ENCODE peak calls at places on chromosomes 4 and X, in seven cellular contexts. I is tibial artery, W is psoas muscle, V is PC-3, M is BE2C, O is ovary, R is fibroblast of lung. E is an unnamed sample.

GRCh38 chr4:82688091-82688815 is 110.3 kb downstream of the SCD5 start:
- DNase-seq in I (no peak), W (no peak), V (no peak), M (no peak), O (no peak), R (no peak), E (no peak)

GRCh38 chr4:73831569-73831968 is 4.9 kb upstream of the CXCL6 start:
- DNase-seq in I (no peak), W (no peak), V (no peak), M (no peak), O (no peak), R (no peak), E (no peak)

GRCh38 chr4:5870701-5871100 is 22.2 kb downstream of the CRMP1 start:
- DNase-seq in I (no peak), W (no peak), V (no peak), M (no peak), O (no peak), R (no peak), E (no peak)

GRCh38 chrX:153926863-153927685 is 1.0 kb upstream of the ARHGAP4 start:
- DNase-seq in I (peak; percentile 74), W (peak; percentile 75), V (peak; percentile 31), M (peak; percentile 70), O (peak; percentile 49), R (no peak), E (no peak)

GRCh38 chr4:138867404-138867803 is 148.2 kb upstream of the NOCT start:
- DNase-seq in I (no peak), W (no peak), V (no peak), M (no peak), O (no peak), R (no peak), E (no peak)

GRCh38 chr4:159791334-159791733 is 688.5 kb downstream of the RAPGEF2 start:
- DNase-seq in I (no peak), W (no peak), V (no peak), M (no peak), O (no peak), R (no peak), E (no peak)

GRCh38 chrX:110280954-110281353 is 36.9 kb downstream of the AMMECR1 start:
- DNase-seq in I (no peak), W (no peak), V (peak; percentile 39), M (no peak), O (no peak), R (peak; percentile 71), E (no peak)

GRCh38 chr4:186808635-186809018 is 85.0 kb upstream of the FAT1 start:
- DNase-seq in I (no peak), W (no peak), V (peak; percentile 19), M (no peak), O (no peak), R (peak; percentile 53), E (no peak)

GRCh38 chr4:59180161-59180560 is 2020.0 kb upstream of the ADGRL3 start:
- DNase-seq in I (no peak), W (no peak), V (no peak), M (no peak), O (no peak), R (no peak), E (no peak)

GRCh38 chr4:184370711-184371389 is 103.5 kb downstream of the IRF2 start:
- DNase-seq in I (no peak), W (no peak), V (no peak), M (no peak), O (peak; percentile 44), R (peak; percentile 49), E (no peak)

GRCh38 chrX:107894038-107894437 is 68.4 kb downstream of the MID2 start:
- DNase-seq in I (no peak), W (no peak), V (peak; percentile 77), M (no peak), O (no peak), R (peak; percentile 57), E (peak; percentile 25)

GRCh38 chr4:82005153-82005552 is 368.6 kb downstream of the HNRNPD start:
- DNase-seq in I (no peak), W (no peak), V (peak; percentile 86), M (no peak), O (no peak), R (no peak), E (no peak)

GRCh38 chr4:1469596-1470392 is 63.6 kb upstream of the NKX1-1 start:
- DNase-seq in I (peak; percentile 54), W (peak; percentile 38), V (peak; percentile 3), M (no peak), O (no peak), R (no peak), E (no peak)

GRCh38 chrX:83501003-83501402 is 7.1 kb upstream of the POU3F4 start:
- DNase-seq in I (no peak), W (no peak), V (no peak), M (no peak), O (no peak), R (no peak), E (no peak)

GRCh38 chrX:83495882-83496281 is 12.2 kb upstream of the POU3F4 start:
- DNase-seq in I (no peak), W (no peak), V (no peak), M (no peak), O (no peak), R (no peak), E (no peak)

GRCh38 chrX:83501540-83501939 is 6.5 kb upstream of the POU3F4 start:
- DNase-seq in I (no peak), W (no peak), V (no peak), M (no peak), O (no peak), R (no peak), E (no peak)
- H3K4me1 ChIP-seq in I (no peaks in the 10 kb centered on the region), W (no peaks in the 10 kb centered on the region), V (no peaks in the 10 kb centered on the region), M (no peaks in the 10 kb centered on the region), O (no peaks in the 10 kb centered on the region), R (no peaks in the 10 kb centered on the region), E (no peaks in the 10 kb centered on the region)

DNA sequence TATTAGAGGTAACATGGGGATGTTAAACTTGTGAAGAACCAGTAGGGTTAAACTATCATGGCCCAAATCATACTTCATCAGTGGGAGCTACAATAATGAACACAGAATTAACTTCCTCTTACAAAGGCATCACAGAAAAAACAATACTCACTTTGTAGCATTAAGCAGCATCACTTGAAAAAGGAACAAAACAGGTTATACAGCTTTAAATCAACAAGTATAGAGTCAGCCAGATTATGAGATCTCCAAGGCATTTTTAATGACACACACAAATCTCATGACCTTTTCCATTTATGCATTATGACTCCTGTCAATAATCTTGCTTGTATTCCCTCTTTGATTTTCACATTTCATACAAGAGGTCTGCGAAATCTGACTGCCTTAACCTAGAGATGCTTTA is 18.3 kb downstream of the FBXL5 start:
- DNase-seq in I (no peak), W (no peak), V (peak; percentile 68), M (no peak), O (no peak), R (no peak), E (no peak)
- H3K36me3 ChIP-seq in I (peaks cover 57% of the 10 kb centered on the region), W (peaks cover 9% of the 10 kb centered on the region), V (peaks cover 3% of the 10 kb centered on the region), M (peaks cover 52% of the 10 kb centered on the region), O (no peaks in the 10 kb centered on the region), R (peaks cover 11% of the 10 kb centered on the region), E (peaks cover 15% of the 10 kb centered on the region)

GRCh38 chr4:54061067-54061466 is 3.3 kb downstream of the CHIC2 start:
- DNase-seq in I (no peak), W (no peak), V (no peak), M (no peak), O (no peak), R (no peak), E (no peak)

GRCh38 chr4:54063737-54064316 is 578 bp downstream of the CHIC2 start:
- DNase-seq in I (peak; percentile 73), W (peak; percentile 71), V (peak; percentile 27), M (peak; percentile 39), O (peak; percentile 43), R (no peak), E (no peak)

GRCh38 chr4:54062392-54062791 is 2.0 kb downstream of the CHIC2 start:
- DNase-seq in I (no peak), W (no peak), V (no peak), M (no peak), O (no peak), R (no peak), E (no peak)

GRCh38 chr4:54063224-54063623 is 1.2 kb downstream of the CHIC2 start:
- DNase-seq in I (no peak), W (no peak), V (peak; percentile 70), M (no peak), O (no peak), R (peak; percentile 40), E (no peak)

DNA sequence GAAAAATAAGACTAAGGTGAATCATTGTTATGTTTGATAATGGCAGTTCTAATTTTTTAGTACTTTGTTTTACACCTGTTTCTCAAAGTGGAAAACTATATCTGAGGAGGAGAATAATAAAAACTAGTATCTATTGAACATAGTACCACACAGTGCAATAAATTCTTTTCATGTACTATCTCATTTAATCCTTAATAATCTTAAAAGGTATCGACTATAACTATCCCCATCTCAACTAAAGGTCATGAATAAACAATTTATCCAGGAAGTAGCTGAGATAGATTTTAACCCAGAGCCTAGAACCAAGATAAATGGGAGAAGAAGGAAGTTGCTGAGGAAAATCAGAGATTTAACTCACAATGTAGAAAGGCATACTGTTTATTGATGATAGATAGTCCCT is 2.5 kb downstream of the CHIC2 start:
- DNase-seq in I (no peak), W (no peak), V (no peak), M (no peak), O (no peak), R (no peak), E (no peak)
- H3K4me1 ChIP-seq in I (peaks cover 28% of the 10 kb centered on the region), W (peaks cover 65% of the 10 kb centered on the region), V (peaks cover 53% of the 10 kb centered on the region), M (peaks cover 11% of the 10 kb centered on the region), O (peaks cover 4% of the 10 kb centered on the region), R (peaks cover 12% of the 10 kb centered on the region), E (peaks cover 15% of the 10 kb centered on the region)

DNA sequence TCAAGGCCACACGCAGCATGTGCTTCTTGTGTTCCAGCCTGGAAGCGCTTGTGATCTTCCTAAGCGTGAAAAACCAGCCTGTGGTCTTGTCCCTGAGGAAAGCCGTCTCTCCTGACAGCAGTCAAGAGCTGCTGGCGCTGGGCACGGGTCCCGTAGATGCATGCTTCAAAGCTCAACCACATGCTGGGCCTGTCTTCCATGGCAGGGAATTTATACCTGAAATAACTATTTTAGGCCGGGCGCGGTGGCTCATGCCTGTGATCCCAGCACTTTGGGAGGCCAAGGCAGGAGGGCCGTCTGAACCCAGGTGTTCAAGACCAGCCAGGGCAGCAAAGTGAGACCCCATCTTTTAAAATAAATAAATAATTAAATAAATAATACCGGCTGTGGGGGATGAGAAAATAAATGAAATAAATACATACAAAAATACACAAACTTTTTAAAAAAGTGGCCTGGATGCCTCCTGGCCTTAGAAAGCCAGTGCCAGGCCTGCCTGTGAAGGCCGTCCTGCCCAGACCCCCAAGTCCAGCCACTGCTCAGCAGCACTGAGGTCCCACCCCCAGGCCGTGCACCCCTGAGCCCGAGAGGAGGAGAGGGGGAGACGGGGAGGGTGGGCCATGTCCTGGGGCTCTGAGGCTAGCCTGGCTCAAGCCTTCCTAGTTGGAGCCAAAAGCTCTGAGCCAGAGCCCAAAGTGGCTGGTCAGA is 10.4 kb downstream of the LRPAP1 start:
- DNase-seq in I (peak; percentile 59), W (peak; percentile 46), V (no peak), M (no peak), O (peak; percentile 11), R (no peak), E (no peak)
- H3K36me3 ChIP-seq in I (peaks cover 80% of the 10 kb centered on the region), W (peaks cover 2% of the 10 kb centered on the region), V (no peaks in the 10 kb centered on the region), M (peaks cover 74% of the 10 kb centered on the region), O (peaks cover 2% of the 10 kb centered on the region), R (peaks cover 26% of the 10 kb centered on the region), E (no peaks in the 10 kb centered on the region)

E was measured in Panc1.